ENCODE peak calls at places on chromosomes 1 and 21, in five cellular contexts. H is heart left ventricle, Y is OCI-LY7, B is foreskin fibroblast, I is HL-60. U is an unnamed sample.

GRCh38 chr1:32063261-32063681 is 9.5 kb upstream of the TMEM39B start:
- DNase-seq in I (no peak), Y (peak), B (peak), H (no peak), U (peak)

GRCh38 chr1:2335721-2336475 is 55.5 kb downstream of the MORN1 start:
- DNase-seq in I (no peak), Y (no peak), H (no peak), B (no peak), U (no peak)

GRCh38 chr1:22132517-22133235 is 10.2 kb downstream of the WNT4 start:
- DNase-seq in Y (no peak), B (peak), I (no peak), H (no peak), U (no peak)

GRCh38 chr1:16438516-16438915 is 1.3 kb upstream of the SPATA21 start:
- DNase-seq in H (no peak), Y (no peak), B (no peak), I (no peak), U (no peak)

GRCh38 chr21:44940116-44940631 is 345 bp downstream of the SLX9 start:
- DNase-seq in H (no peak), B (peak), Y (peak), I (peak), U (no peak)

GRCh38 chr21:46002841-46003574 is 21.4 kb downstream of the COL6A1 start:
- DNase-seq in Y (no peak), B (peak), H (peak), I (no peak), U (no peak)

GRCh38 chr1:45669859-45670655 is 16.3 kb downstream of the GPBP1L1 start:
- DNase-seq in H (no peak), B (peak), Y (no peak), I (no peak), U (no peak)

GRCh38 chr1:226832613-226833012 is 37.8 kb upstream of the PSEN2 start:
- DNase-seq in B (no peak), H (no peak), I (no peak), Y (no peak), U (no peak)

GRCh38 chr1:112054504-112054903 is 65.0 kb upstream of the KCND3 start:
- DNase-seq in I (no peak), H (no peak), Y (no peak), B (no peak), U (no peak)

GRCh38 chr1:218804014-218804785 is 369.5 kb upstream of the LYPLAL1 start:
- DNase-seq in Y (no peak), I (no peak), H (no peak), B (peak), U (no peak)

GRCh38 chr1:43493661-43494450 is 36.8 kb upstream of the PTPRF start:
- DNase-seq in H (no peak), Y (no peak), B (peak), I (no peak), U (no peak)

GRCh38 chr21:46145159-46145839 is 10.1 kb downstream of the FTCD start:
- DNase-seq in I (no peak), B (no peak), H (no peak), Y (no peak), U (no peak)

GRCh38 chr1:110259770-110260169 is 49.7 kb downstream of the KCNC4 start:
- DNase-seq in H (no peak), B (no peak), Y (peak), I (no peak), U (no peak)

GRCh38 chr1:234661249-234661928 is 51.4 kb upstream of the IRF2BP2 start:
- DNase-seq in I (no peak), Y (no peak), H (no peak), B (no peak), U (no peak)

GRCh38 chr1:160777486-160778089 is 18.4 kb upstream of the LY9 start:
- DNase-seq in H (no peak), B (no peak), I (no peak), Y (peak), U (peak)

GRCh38 chr1:164559342-164560070 is 522 bp downstream of the PBX1 start:
- DNase-seq in H (peak), Y (no peak), B (peak), I (no peak), U (no peak)

GRCh38 chr1:35692310-35692709 is 26.4 kb downstream of the C1orf216 start:
- DNase-seq in I (no peak), H (no peak), Y (no peak), B (no peak), U (no peak)

GRCh38 chr1:201782353-201782752 is 46.6 kb upstream of the IPO9 start:
- DNase-seq in H (no peak), Y (no peak), I (no peak), B (no peak), U (no peak)

GRCh38 chr1:151371744-151372410 is 628 bp downstream of the SELENBP1 start:
- DNase-seq in I (peak), H (peak), B (peak), Y (no peak), U (no peak)

GRCh38 chr1:243316366-243316989 is 60.6 kb downstream of the SDCCAG8 start:
- DNase-seq in B (no peak), H (no peak), Y (no peak), I (no peak), U (no peak)

GRCh38 chr1:1573843-1574720 is 581 bp downstream of the SSU72 start:
- DNase-seq in B (peak), H (peak), I (no peak), Y (peak), U (peak)

GRCh38 chr1:58352476-58353092 is 193.9 kb downstream of the OMA1 start:
- DNase-seq in H (no peak), I (no peak), Y (no peak), B (no peak), U (no peak)

GRCh38 chr1:169102567-169102966 is 3.9 kb upstream of the ATP1B1 start:
- DNase-seq in B (peak), I (no peak), H (no peak), Y (no peak), U (no peak)

GRCh38 chr1:14479865-14480264 is 118.6 kb upstream of the KAZN start:
- DNase-seq in Y (no peak), B (no peak), I (no peak), H (no peak), U (no peak)

GRCh38 chr1:232034547-232034946 is 408.0 kb downstream of the DISC1 start:
- DNase-seq in H (no peak), I (no peak), Y (no peak), B (no peak), U (no peak)

GRCh38 chr1:198775606-198776005 is 136.8 kb downstream of the PTPRC start:
- DNase-seq in B (peak), H (no peak), I (no peak), Y (no peak), U (no peak)

GRCh38 chr1:204587621-204588020 is 71.4 kb downstream of the MDM4 start:
- DNase-seq in I (no peak), B (no peak), Y (no peak), H (no peak), U (no peak)

GRCh38 chr1:20325844-20326323 is 35.2 kb downstream of the VWA5B1 start:
- DNase-seq in Y (no peak), I (no peak), B (no peak), H (no peak), U (no peak)

GRCh38 chr1:41533016-41533730 is 48.7 kb upstream of the EDN2 start:
- DNase-seq in H (no peak), B (no peak), Y (no peak), I (no peak), U (no peak)

GRCh38 chr1:46246548-46247432 is 773 bp upstream of the RAD54L start:
- DNase-seq in H (peak), Y (peak), I (peak), B (peak), U (peak)

GRCh38 chr1:232620356-232620841 is 9.5 kb downstream of the SIPA1L2 start:
- DNase-seq in Y (peak), H (peak), B (peak), I (no peak), U (no peak)

GRCh38 chr1:179121159-179121938 is 39.5 kb downstream of the TOR3A start:
- DNase-seq in Y (peak), B (peak), H (no peak), I (no peak), U (peak)

GRCh38 chr1:43304771-43305300 is 4.1 kb downstream of the TIE1 start:
- DNase-seq in Y (no peak), H (no peak), B (no peak), I (no peak), U (no peak)

GRCh38 chr1:15073799-15074308 is 79.7 kb upstream of the TMEM51 start:
- DNase-seq in B (no peak), H (no peak), Y (no peak), I (no peak), U (no peak)

GRCh38 chr1:244437108-244437507 is 14.6 kb downstream of the ADSS2 start:
- DNase-seq in B (peak), Y (no peak), I (no peak), H (no peak), U (no peak)

GRCh38 chr1:211305044-211305443 is 21.6 kb upstream of the TRAF5 start:
- DNase-seq in H (no peak), I (no peak), B (peak), Y (no peak), U (peak)

GRCh38 chr1:221356693-221357092 is 385.2 kb downstream of the DUSP10 start:
- DNase-seq in Y (no peak), I (no peak), H (no peak), B (no peak), U (no peak)
- TF ChIP-seq CTCF in Y (peak), I (no peak), H (no peak), B (no peak), U (no peak)

GRCh38 chr21:31343680-31344480 is at the start of gene TIAM1:
- DNase-seq in I (no peak), B (peak), Y (no peak), H (peak), U (no peak)

GRCh38 chr21:31346256-31346821 is 2.3 kb upstream of the TIAM1 start:
- DNase-seq in I (no peak), Y (no peak), H (no peak), B (no peak), U (no peak)

GRCh38 chr21:31348188-31348587 is 4.1 kb upstream of the TIAM1 start:
- DNase-seq in H (no peak), Y (no peak), B (no peak), I (no peak), U (no peak)

GRCh38 chr21:31349208-31349607 is 5.1 kb upstream of the TIAM1 start:
- DNase-seq in I (no peak), Y (no peak), B (no peak), H (no peak), U (no peak)

GRCh38 chr21:31347435-31348032 is 3.5 kb upstream of the TIAM1 start:
- DNase-seq in Y (peak), B (peak), H (no peak), I (no peak), U (no peak)
- TF ChIP-seq CTCF in Y (peak), B (no peak), H (no peak), I (no peak), U (no peak)

GRCh38 chr1:87478231-87478630 is 149.6 kb downstream of the LMO4 start:
- DNase-seq in H (peak), B (no peak), Y (no peak), I (no peak), U (no peak)
- TF ChIP-seq CTCF in H (no peak), B (peak), Y (no peak), I (no peak), U (no peak)

GRCh38 chr1:154353460-154353904 is 28.2 kb downstream of the ATP8B2 start:
- DNase-seq in I (no peak), B (peak), Y (peak), H (no peak), U (peak)
- TF ChIP-seq CTCF in I (peak), B (peak), Y (peak), H (peak), U (peak)

DNA sequence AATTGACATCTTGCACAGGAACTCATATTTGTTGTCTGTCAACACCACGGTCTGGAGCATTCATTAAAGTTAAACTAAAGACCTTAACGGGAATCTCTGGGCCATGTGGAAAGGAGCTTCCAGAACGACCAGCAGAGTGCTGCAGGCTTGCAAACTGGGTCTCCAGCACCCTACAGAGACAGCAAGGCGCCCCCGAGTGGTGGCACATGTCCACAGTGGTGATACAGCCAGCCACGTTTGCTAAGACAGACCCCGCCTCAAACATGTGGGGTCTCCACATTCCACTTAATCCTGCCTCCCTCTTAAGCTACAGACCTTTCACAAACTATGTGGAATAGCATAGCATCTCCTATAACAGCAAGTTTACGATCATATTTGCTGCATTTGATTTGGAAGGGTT is 96.5 kb upstream of the BACE2 start:
- DNase-seq in Y (peak), B (no peak), I (no peak), H (no peak), U (no peak)
- TF ChIP-seq CTCF in Y (peak), B (no peak), I (no peak), H (no peak), U (no peak)

GRCh38 chr1:23528245-23528978 is 2.6 kb downstream of the E2F2 start:
- DNase-seq in H (peak), Y (peak), B (peak), I (peak), U (peak)
- TF ChIP-seq CTCF in H (no peak), Y (no peak), B (no peak), I (no peak), U (no peak)

DNA sequence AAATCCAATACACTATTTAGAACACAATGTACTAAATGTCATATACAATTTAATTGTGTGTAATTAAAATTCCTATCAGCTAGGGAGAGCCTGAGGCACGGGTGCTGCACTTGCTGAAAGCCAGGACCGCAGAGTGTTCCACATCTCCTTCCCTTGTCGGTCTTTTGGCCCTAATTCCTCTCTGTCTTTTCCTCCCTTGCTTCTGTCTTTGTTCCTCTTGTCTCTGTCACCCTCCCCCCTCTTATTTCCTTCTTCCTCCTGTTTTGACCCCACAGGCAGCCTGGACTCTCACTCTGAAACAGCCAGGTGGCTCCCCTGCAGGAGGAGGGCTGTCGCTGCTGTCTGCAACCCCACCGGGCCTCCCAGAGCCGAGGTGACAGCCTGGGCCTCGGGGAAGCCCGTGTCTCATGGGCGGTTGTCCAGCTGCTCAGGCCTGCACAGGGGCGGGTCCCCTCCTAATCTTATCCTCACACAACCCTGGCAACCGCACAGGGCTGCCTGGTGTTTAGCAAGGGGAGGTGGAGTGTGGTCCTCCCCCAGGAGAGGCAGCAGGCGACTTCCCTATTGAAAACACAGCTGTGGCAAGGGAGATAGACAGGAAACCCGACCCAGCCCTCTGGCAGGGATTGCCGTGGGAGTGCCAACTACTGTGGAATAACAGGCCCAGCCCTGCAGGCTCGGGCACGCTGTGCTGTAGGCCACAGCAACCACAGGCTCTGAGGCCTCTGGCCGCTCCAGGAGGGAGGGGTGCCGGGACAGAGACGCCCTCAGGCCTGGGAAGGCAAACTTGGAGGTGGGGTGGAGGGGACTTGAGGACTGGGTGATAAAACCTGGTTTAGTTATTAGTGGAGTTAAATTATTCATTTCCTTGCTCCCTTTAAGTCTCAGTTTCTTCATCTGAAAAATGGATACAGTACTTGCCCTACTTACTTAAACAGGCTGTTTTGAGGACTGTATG is 68.8 kb upstream of the WDR26 start:
- DNase-seq in I (peak), H (peak), B (peak), Y (peak), U (peak)
- TF ChIP-seq CTCF in I (no peak), H (no peak), B (no peak), Y (peak), U (no peak)

DNA sequence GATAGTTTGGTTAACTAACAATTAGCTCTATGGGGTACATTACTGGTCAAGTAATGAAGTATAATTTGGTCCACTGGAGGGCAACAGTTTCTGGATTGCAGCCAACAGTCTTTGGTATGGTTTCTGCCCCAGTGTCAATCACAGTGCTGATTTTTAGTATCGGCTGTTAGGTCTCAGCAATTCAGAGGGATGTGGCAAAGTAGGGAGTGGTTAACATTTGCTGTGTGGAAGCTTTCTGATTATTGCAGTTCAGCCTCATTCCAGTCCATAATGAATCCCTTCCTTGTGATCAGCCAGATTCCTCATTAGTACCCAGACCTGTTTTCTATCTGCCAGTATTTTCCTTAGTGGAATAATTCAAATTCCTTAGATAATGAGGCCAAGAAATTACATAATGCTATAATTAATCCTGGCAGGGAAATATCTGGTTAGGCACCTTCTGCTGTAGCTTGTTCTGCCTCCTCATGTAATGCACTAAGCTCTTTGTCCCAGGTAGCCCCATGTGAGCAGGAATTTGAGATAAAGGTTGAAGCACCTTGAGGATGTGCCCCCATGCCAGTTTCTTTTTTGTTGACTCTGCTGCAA is 14.0 kb downstream of the F3 start:
- DNase-seq in B (no peak), I (no peak), Y (no peak), H (no peak), U (no peak)
- TF ChIP-seq CTCF in B (no peak), I (no peak), Y (no peak), H (no peak), U (no peak)